ENCODE peak calls at places on chromosome 3, in four cellular contexts. M, P, R and D are unnamed samples.

GRCh38 chr3:48564022-48564421 is 441 bp upstream of the UCN2 start:
- DNase-seq in M (peak; percentile 35), P (no peak), R (peak; percentile 67), D (peak; percentile 57)

GRCh38 chr3:105367406-105368213 is 901 bp downstream of the ALCAM start:
- DNase-seq in R (peak; percentile 70), P (peak; percentile 66), M (no peak), D (peak; percentile 78)

GRCh38 chr3:4147719-4148118 is 155.4 kb upstream of the SETMAR start:
- DNase-seq in P (no peak), M (no peak), R (no peak), D (no peak)

GRCh38 chr3:14938964-14939363 is 8.4 kb upstream of the NR2C2 start:
- DNase-seq in P (no peak), M (no peak), R (no peak), D (no peak)

GRCh38 chr3:107392549-107393165 is 15.4 kb downstream of the CCDC54 start:
- DNase-seq in R (no peak), M (no peak), P (no peak), D (peak; percentile 81)

GRCh38 chr3:175526609-175527280 is 667.6 kb downstream of the NAALADL2 start:
- DNase-seq in R (no peak), P (peak; percentile 46), M (no peak), D (peak; percentile 33)

GRCh38 chr3:99534951-99535704 is 103.3 kb upstream of the COL8A1 start:
- DNase-seq in M (no peak), P (peak; percentile 39), R (no peak), D (peak; percentile 82)

GRCh38 chr3:46670891-46671427 is 22.5 kb downstream of the ALS2CL start:
- DNase-seq in P (no peak), M (no peak), R (peak; percentile 20), D (no peak)

GRCh38 chr3:72582211-72582878 is 265.9 kb downstream of the SHQ1 start:
- DNase-seq in M (no peak), R (no peak), P (peak; percentile 86), D (no peak)

GRCh38 chr3:157226173-157226847 is 66.4 kb upstream of the CCNL1 start:
- DNase-seq in M (no peak), R (no peak), P (no peak), D (peak; percentile 13)

GRCh38 chr3:50138266-50139230 is 16.6 kb upstream of the SEMA3F start:
- DNase-seq in M (no peak), R (no peak), P (peak; percentile 84), D (peak; percentile 48)

GRCh38 chr3:1017879-1018278 is 74.9 kb upstream of the CNTN6 start:
- DNase-seq in R (no peak), P (no peak), M (no peak), D (no peak)

GRCh38 chr3:194832346-194833104 is 146.8 kb downstream of the FAM43A start:
- DNase-seq in M (no peak), R (no peak), P (no peak), D (no peak)

GRCh38 chr3:143199998-143200909 is 80.7 kb downstream of the CHST2 start:
- DNase-seq in M (no peak), P (no peak), R (no peak), D (peak; percentile 37)

GRCh38 chr3:129023909-129024308 is 22.8 kb downstream of the EFCC1 start:
- DNase-seq in P (no peak), R (no peak), M (no peak), D (peak; percentile 31)

GRCh38 chr3:89049119-89049518 is 58.3 kb upstream of the EPHA3 start:
- DNase-seq in M (no peak), R (no peak), P (peak; percentile 83), D (no peak)

GRCh38 chr3:157073810-157074209 is 86.1 kb downstream of the CCNL1 start:
- DNase-seq in M (no peak), P (no peak), R (no peak), D (peak; percentile 76)

GRCh38 chr3:53193466-53194217 is 32.6 kb downstream of the PRKCD start:
- DNase-seq in R (no peak), M (no peak), P (no peak), D (peak; percentile 10)

GRCh38 chr3:152392474-152392873 is 123.7 kb downstream of the MBNL1 start:
- DNase-seq in P (no peak), M (no peak), R (no peak), D (no peak)

GRCh38 chr3:149314807-149315578 is 18.4 kb downstream of the TM4SF18 start:
- DNase-seq in R (no peak), M (no peak), P (no peak), D (peak; percentile 74)

GRCh38 chr3:127787071-127787490 is 35.2 kb downstream of the MGLL start:
- DNase-seq in R (peak; percentile 86), M (no peak), P (no peak), D (no peak)

GRCh38 chr3:113594066-113594465 is 61.7 kb downstream of the SIDT1 start:
- DNase-seq in P (no peak), M (no peak), R (no peak), D (no peak)

GRCh38 chr3:71102111-71103039 is 481.2 kb downstream of the FOXP1 start:
- DNase-seq in M (no peak), P (no peak), R (no peak), D (peak; percentile 99)

GRCh38 chr3:179882322-179882721 is 154.4 kb downstream of the PEX5L start:
- DNase-seq in P (peak; percentile 83), M (no peak), R (no peak), D (peak; percentile 13)

GRCh38 chr3:72604287-72604686 is 244.0 kb downstream of the SHQ1 start:
- DNase-seq in P (no peak), R (no peak), M (no peak), D (no peak)

GRCh38 chr3:149575213-149575961 is 82.4 kb downstream of the WWTR1 start:
- DNase-seq in P (no peak), R (peak; percentile 75), M (no peak), D (peak; percentile 95)

GRCh38 chr3:184335291-184335660 is 2.1 kb upstream of the FAM131A start:
- DNase-seq in M (no peak), P (peak; percentile 54), R (peak; percentile 46), D (no peak)

DNA sequence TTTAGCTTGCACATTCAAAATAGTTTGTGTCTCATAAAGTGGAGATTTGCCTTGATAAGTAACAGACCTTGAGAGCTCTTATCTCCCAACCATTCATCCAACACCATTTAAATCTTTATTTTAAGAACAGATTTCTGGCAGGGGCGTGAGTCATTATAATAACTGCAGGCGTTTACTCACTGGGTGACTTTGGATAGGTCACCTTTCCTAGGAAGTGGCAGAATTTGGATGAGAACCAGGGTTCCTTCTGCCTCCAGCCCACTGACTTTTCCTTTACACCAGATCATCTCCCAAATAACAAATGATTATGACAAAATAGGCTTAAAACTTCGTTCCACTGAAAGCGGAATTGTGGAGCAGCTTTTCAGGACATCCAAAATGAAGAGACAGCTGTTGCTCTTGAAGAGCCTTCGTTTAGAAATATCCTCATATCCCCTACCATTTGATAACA is 5.0 kb downstream of the LMCD1 start:
- DNase-seq in R (no peak), P (no peak), M (no peak), D (peak; percentile 88)
- H3K4me3 ChIP-seq in R (peak overlapping the region; percentile 64), P (no peak overlapping the region), M (no peak overlapping the region), D (no peak overlapping the region)

GRCh38 chr3:135503429-135504083 is 462.0 kb upstream of the PPP2R3A start:
- DNase-seq in P (peak; percentile 95), R (peak; percentile 88), M (peak; percentile 28), D (peak; percentile 59)
- H3K4me3 ChIP-seq in P (peak overlapping the region; percentile 36), R (no peak overlapping the region), M (no peak overlapping the region), D (no peak overlapping the region)

GRCh38 chr3:16905704-16906103 is 20.9 kb downstream of the PLCL2 start:
- DNase-seq in M (no peak), P (no peak), R (no peak), D (no peak)
- H3K4me3 ChIP-seq in M (no peak overlapping the region), P (no peak overlapping the region), R (no peak overlapping the region), D (no peak overlapping the region)

GRCh38 chr3:69288161-69288895 is 97.6 kb downstream of the FRMD4B start:
- DNase-seq in P (peak; percentile 93), R (no peak), M (no peak), D (peak; percentile 22)

GRCh38 chr3:69292959-69293574 is 92.8 kb downstream of the FRMD4B start:
- DNase-seq in P (no peak), R (no peak), M (no peak), D (no peak)

GRCh38 chr3:69292185-69292584 is 93.7 kb downstream of the FRMD4B start:
- DNase-seq in M (no peak), P (peak; percentile 36), R (no peak), D (no peak)

GRCh38 chr3:69290430-69290829 is 95.5 kb downstream of the FRMD4B start:
- DNase-seq in P (no peak), M (no peak), R (no peak), D (no peak)

GRCh38 chr3:69290006-69290405 is 95.9 kb downstream of the FRMD4B start:
- DNase-seq in R (no peak), M (no peak), P (no peak), D (no peak)
- H3K4me3 ChIP-seq in R (no peak overlapping the region), M (no peak overlapping the region), P (no peak overlapping the region), D (no peak overlapping the region)

DNA sequence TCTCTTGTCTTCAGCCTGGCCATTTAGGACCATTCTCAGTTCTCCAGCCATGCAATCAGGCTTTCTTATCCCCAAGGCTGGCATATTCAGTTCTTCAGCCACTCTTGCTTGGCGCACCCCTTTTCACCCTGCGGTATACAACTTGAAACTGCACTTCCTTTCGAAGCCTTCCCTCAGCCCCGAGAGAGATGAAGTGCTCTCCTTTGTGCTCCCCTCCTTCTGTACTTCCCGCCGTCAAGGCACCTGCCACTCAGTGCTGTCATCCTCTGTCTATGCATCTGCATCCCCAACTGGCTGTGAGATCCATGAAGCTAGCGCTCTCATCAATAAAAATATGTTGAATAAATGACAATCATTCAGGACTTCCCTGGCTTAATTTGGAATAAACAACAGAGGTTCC is 45.7 kb downstream of the MORC1 start:
- DNase-seq in M (no peak), R (no peak), P (peak; percentile 11), D (no peak)
- H3K4me3 ChIP-seq in M (no peak overlapping the region), R (no peak overlapping the region), P (no peak overlapping the region), D (no peak overlapping the region)